ENCODE peak calls at places on chromosomes 16 and 17, in five cellular contexts. J is SW 1271; O is activated T-helper 1 cell treated with anti-CD3 and anti-CD28 coated beads, Interleukin-2, amount 50 U/mL, for 16 hours; I is tibial nerve; C is cardiac muscle cell. W is an unnamed sample.

GRCh38 chr17:4840893-4841242 is 7.7 kb downstream of the MINK1 start:
- DNase-seq in J (no peak), O (no peak), I (no peak), C (no peak), W (no peak)

GRCh38 chr17:74519951-74520553 is 11.2 kb downstream of the CD300LB start:
- DNase-seq in J (no peak), O (no peak), I (no peak), C (no peak), W (no peak)

GRCh38 chr16:50469744-50470301 is 78.4 kb upstream of the NKD1 start:
- DNase-seq in J (no peak), O (no peak), I (no peak), C (no peak), W (no peak)

GRCh38 chr16:74888227-74888862 is 96.6 kb downstream of the WDR59 start:
- DNase-seq in J (no peak), O (no peak), I (no peak), C (no peak), W (no peak)

GRCh38 chr17:66228887-66229782 is at the start of gene APOH:
- DNase-seq in J (no peak), O (no peak), I (no peak), C (no peak), W (no peak)

GRCh38 chr17:30586818-30587595 is 109.8 kb downstream of the GOSR1 start:
- DNase-seq in J (no peak), O (no peak), I (no peak), C (peak; percentile 49), W (no peak)

GRCh38 chr16:85428168-85428898 is 184.8 kb upstream of the GSE1 start:
- DNase-seq in J (no peak), O (peak; percentile 26), I (no peak), C (peak; percentile 34), W (no peak)

GRCh38 chr17:79029327-79030009 is 5.5 kb downstream of the C1QTNF1 start:
- DNase-seq in J (no peak), O (no peak), I (no peak), C (no peak), W (no peak)

W was measured in Panc1.